ENCODE peak calls at places on chromosomes 1 and 21, in five cellular contexts. K is activated CD4-positive, alpha-beta T cell treated with anti-CD3 and anti-CD28 coated beads for 24 hours; W is LoVo; I is NCI-H460; U is nucleus accumbens. O is an unnamed sample.

GRCh38 chr1:21278898-21279819 is 11.1 kb downstream of the ECE1 start:
- DNase-seq in K (no peak), U (no peak), W (no peak), I (no peak), O (no peak)

GRCh38 chr1:205344010-205344808 is 12.5 kb downstream of the KLHDC8A start:
- DNase-seq in K (peak), I (no peak), U (no peak), W (no peak), O (peak)

GRCh38 chr1:3231826-3232225 is 162.8 kb downstream of the PRDM16 start:
- DNase-seq in U (no peak), K (no peak), I (no peak), W (no peak), O (no peak)

GRCh38 chr1:234833646-234834045 is 223.7 kb upstream of the IRF2BP2 start:
- DNase-seq in W (no peak), K (no peak), I (no peak), U (no peak), O (no peak)

GRCh38 chr1:176843352-176844297 is 320.9 kb downstream of the ASTN1 start:
- DNase-seq in I (peak), W (peak), U (no peak), K (no peak), O (no peak)

GRCh38 chr21:25953659-25954058 is 216.9 kb downstream of the APP start:
- DNase-seq in U (no peak), K (no peak), I (no peak), W (no peak), O (no peak)

GRCh38 chr1:64470670-64471217 is 815 bp downstream of the CACHD1 start:
- DNase-seq in I (no peak), K (no peak), U (no peak), W (peak), O (peak)

GRCh38 chr1:37763791-37764741 is 854 bp downstream of the EPHA10 start:
- DNase-seq in U (no peak), K (peak), W (peak), I (peak), O (peak)

GRCh38 chr1:100009458-100009857 is 39.7 kb downstream of the SLC35A3 start:
- DNase-seq in W (no peak), I (no peak), K (no peak), U (no peak), O (no peak)

GRCh38 chr21:44024895-44025353 is 12.8 kb downstream of the TRAPPC10 start:
- DNase-seq in W (no peak), K (no peak), I (no peak), U (peak), O (peak)

GRCh38 chr1:33713058-33713877 is 150.6 kb upstream of the HMGB4 start:
- DNase-seq in W (no peak), U (no peak), K (no peak), I (no peak), O (no peak)

GRCh38 chr1:197859024-197859423 is 43.4 kb upstream of the C1orf53 start:
- DNase-seq in U (no peak), I (no peak), K (no peak), W (no peak), O (no peak)

GRCh38 chr1:246271516-246271915 is 235.6 kb downstream of the SMYD3 start:
- DNase-seq in I (no peak), U (no peak), K (no peak), W (no peak), O (no peak)

GRCh38 chr1:98336472-98337118 is 324.9 kb upstream of the SNX7 start:
- DNase-seq in W (peak), K (no peak), U (no peak), I (no peak), O (no peak)

GRCh38 chr1:184535191-184535970 is 148.6 kb downstream of the C1orf21 start:
- DNase-seq in K (no peak), U (no peak), W (no peak), I (no peak), O (no peak)

GRCh38 chr1:183244466-183244865 is 58.4 kb downstream of the LAMC2 start:
- DNase-seq in W (no peak), K (no peak), U (no peak), I (peak), O (no peak)

GRCh38 chr21:34952701-34953100 is 96.4 kb downstream of the RUNX1 start:
- DNase-seq in U (no peak), K (no peak), W (no peak), I (no peak), O (no peak)

GRCh38 chr1:220812308-220812707 is 25.6 kb downstream of the MTARC1 start:
- DNase-seq in K (no peak), W (no peak), I (no peak), U (no peak), O (no peak)

GRCh38 chr1:205711105-205712048 is 31.1 kb upstream of the SLC45A3 start:
- DNase-seq in U (peak), K (peak), I (peak), W (peak), O (peak)

GRCh38 chr1:64856564-64856963 is 109.8 kb downstream of the JAK1 start:
- DNase-seq in I (no peak), U (no peak), K (no peak), W (no peak), O (no peak)

GRCh38 chr1:179026813-179027664 is 1.3 kb downstream of the FAM20B start:
- DNase-seq in K (no peak), I (no peak), W (no peak), U (no peak), O (no peak)

GRCh38 chr1:8435569-8436071 is 117.7 kb downstream of the SLC45A1 start:
- DNase-seq in W (no peak), I (no peak), U (no peak), K (no peak), O (no peak)

GRCh38 chr21:33866851-33867250 is 48.8 kb downstream of the ATP5PO start:
- DNase-seq in I (no peak), W (no peak), U (no peak), K (no peak), O (no peak)

GRCh38 chr1:241706257-241706656 is 54.2 kb downstream of the WDR64 start:
- DNase-seq in K (no peak), W (peak), U (no peak), I (no peak), O (no peak)

GRCh38 chr1:82139751-82140468 is 339.2 kb downstream of the ADGRL2 start:
- DNase-seq in U (no peak), I (no peak), W (no peak), K (no peak), O (no peak)

GRCh38 chr1:32998997-32999396 is 34.4 kb upstream of the RNF19B start:
- DNase-seq in I (no peak), W (no peak), U (no peak), K (no peak), O (no peak)

GRCh38 chr1:220734571-220735326 is 13.4 kb upstream of the MTARC2 start:
- DNase-seq in K (no peak), W (peak), I (peak), U (no peak), O (no peak)

GRCh38 chr1:201007481-201007880 is 16.0 kb downstream of the KIF21B start:
- DNase-seq in W (no peak), I (no peak), U (no peak), K (no peak), O (no peak)

GRCh38 chr21:42735944-42736343 is 82.5 kb downstream of the PDE9A start:
- DNase-seq in U (no peak), W (no peak), K (no peak), I (no peak), O (no peak)

GRCh38 chr1:45892068-45892785 is 88.8 kb downstream of the MAST2 start:
- DNase-seq in I (peak), K (no peak), W (peak), U (no peak), O (no peak)

GRCh38 chr1:58620259-58620658 is 43.2 kb upstream of the TACSTD2 start:
- DNase-seq in K (no peak), I (no peak), W (no peak), U (no peak), O (no peak)

GRCh38 chr21:35381743-35382310 is 332.7 kb upstream of the RUNX1 start:
- DNase-seq in U (no peak), W (no peak), I (no peak), K (no peak), O (no peak)

GRCh38 chr1:201585099-201585498 is 46.2 kb downstream of the NAV1 start:
- DNase-seq in I (no peak), W (no peak), U (no peak), K (no peak), O (no peak)

O was measured in dorsolateral prefrontal cortex.